ENCODE peak calls at places on chromosomes 1 and 21, in eight cellular contexts. K is heart right ventricle; V is T-helper 2 cell treated with Interferon-gamma antibody and Interleukin-4, amounts not matched to agents 5 μg/mL and 100 μg/mL, for 36 hours; M is posterior cingulate gyrus; C is substantia nigra; O is GM04503; N is ACHN; T is activated naive CD4-positive, alpha-beta T cell. U is an unnamed sample.
A peak's percentile ranks its signal among the peaks of the same experiment; 100 is the strongest.

GRCh38 chr1:156517746-156518145 is 17.2 kb upstream of the MEF2D start:
- DNase-seq in K (no peak), V (no peak), M (no peak), C (no peak), O (no peak), N (no peak), T (no peak), U (no peak)

GRCh38 chr1:10211805-10212405 is 1.5 kb downstream of the KIF1B start:
- DNase-seq in K (no peak), V (peak; percentile 16), M (no peak), C (no peak), O (no peak), N (no peak), T (no peak), U (no peak)

GRCh38 chr1:219120625-219121544 is 52.8 kb upstream of the LYPLAL1 start:
- DNase-seq in K (peak; percentile 71), V (no peak), M (no peak), C (no peak), O (peak; percentile 86), N (no peak), T (no peak), U (peak; percentile 10)

GRCh38 chr1:109466440-109467300 is at the start of gene SYPL2:
- DNase-seq in K (peak; percentile 69), V (no peak), M (peak; percentile 16), C (no peak), O (no peak), N (no peak), T (no peak), U (no peak)

GRCh38 chr1:180270767-180271639 is 40.9 kb downstream of the LHX4 start:
- DNase-seq in K (no peak), V (no peak), M (no peak), C (no peak), O (no peak), N (no peak), T (no peak), U (no peak)

GRCh38 chr1:203325418-203326091 is 20.2 kb downstream of the BTG2 start:
- DNase-seq in K (peak; percentile 69), V (no peak), M (peak; percentile 58), C (no peak), O (no peak), N (no peak), T (no peak), U (peak; percentile 83)

GRCh38 chr1:109271458-109271857 is 11.5 kb downstream of the PSRC1 start:
- DNase-seq in K (no peak), V (no peak), M (no peak), C (no peak), O (no peak), N (no peak), T (no peak), U (no peak)

GRCh38 chr21:42258150-42258884 is 39.4 kb downstream of the ABCG1 start:
- DNase-seq in K (peak; percentile 65), V (peak; percentile 63), M (peak; percentile 81), C (no peak), O (no peak), N (peak; percentile 58), T (peak; percentile 77), U (peak; percentile 71)

GRCh38 chr1:168488153-168488552 is 55.6 kb downstream of the XCL2 start:
- DNase-seq in K (peak; percentile 40), V (no peak), M (no peak), C (no peak), O (no peak), N (no peak), T (no peak), U (peak; percentile 50)

GRCh38 chr1:97603218-97603617 is 317.6 kb downstream of the DPYD start:
- DNase-seq in K (no peak), V (no peak), M (no peak), C (no peak), O (no peak), N (no peak), T (no peak), U (no peak)

GRCh38 chr1:12595839-12596821 is 21.9 kb downstream of the DHRS3 start:
- DNase-seq in K (peak; percentile 83), V (no peak), M (peak; percentile 53), C (no peak), O (peak; percentile 98), N (peak; percentile 90), T (no peak), U (peak; percentile 61)

GRCh38 chr1:33735624-33736023 is 128.3 kb upstream of the HMGB4 start:
- DNase-seq in K (no peak), V (no peak), M (no peak), C (no peak), O (no peak), N (no peak), T (no peak), U (peak; percentile 12)

GRCh38 chr1:154729031-154729442 is 121.1 kb upstream of the ADAR start:
- DNase-seq in K (no peak), V (no peak), M (no peak), C (no peak), O (peak; percentile 27), N (no peak), T (no peak), U (no peak)

GRCh38 chr1:206725053-206725963 is 40.6 kb downstream of the MAPKAPK2 start:
- DNase-seq in K (no peak), V (peak; percentile 33), M (peak; percentile 40), C (no peak), O (no peak), N (peak; percentile 74), T (peak; percentile 56), U (peak; percentile 40)

GRCh38 chr1:203366476-203366875 is 15.6 kb upstream of the FMOD start:
- DNase-seq in K (no peak), V (no peak), M (no peak), C (no peak), O (no peak), N (no peak), T (no peak), U (no peak)

GRCh38 chr21:25822981-25823380 is 88.2 kb downstream of the GABPA start:
- DNase-seq in K (no peak), V (no peak), M (no peak), C (no peak), O (no peak), N (no peak), T (no peak), U (no peak)

GRCh38 chr21:44701541-44701940 is 4.6 kb downstream of the KRTAP10-12 start:
- DNase-seq in K (no peak), V (no peak), M (no peak), C (no peak), O (no peak), N (no peak), T (no peak), U (no peak)

GRCh38 chr21:46308431-46308830 is 15.2 kb downstream of the C21orf58 start:
- DNase-seq in K (no peak), V (no peak), M (no peak), C (no peak), O (no peak), N (no peak), T (no peak), U (no peak)

GRCh38 chr21:27677547-27677946 is 710.7 kb upstream of the ADAMTS5 start:
- DNase-seq in K (no peak), V (no peak), M (no peak), C (no peak), O (no peak), N (no peak), T (no peak), U (no peak)

GRCh38 chr1:113904292-113904673 is 316 bp downstream of the AP4B1 start:
- DNase-seq in K (no peak), V (no peak), M (no peak), C (no peak), O (no peak), N (no peak), T (no peak), U (no peak)

GRCh38 chr1:161164901-161165620 is 1.2 kb upstream of the PPOX start:
- DNase-seq in K (no peak), V (no peak), M (no peak), C (no peak), O (no peak), N (no peak), T (no peak), U (no peak)

GRCh38 chr1:197911857-197912696 is 5.1 kb upstream of the LHX9 start:
- DNase-seq in K (no peak), V (no peak), M (no peak), C (no peak), O (no peak), N (peak; percentile 29), T (no peak), U (no peak)

GRCh38 chr1:166843769-166844596 is 4.7 kb downstream of the POGK start:
- DNase-seq in K (no peak), V (no peak), M (peak; percentile 34), C (no peak), O (no peak), N (no peak), T (no peak), U (peak; percentile 87)

U was measured in pons.